ENCODE peak calls at places on chromosomes 1 and 21, in eight cellular contexts. One of them, this sample, is unnamed.

GRCh38 chr1:167522246-167522645 is 3.9 kb upstream of the CD247 start:
- DNase-seq in CD8-positive, alpha-beta memory T cell: no peak
- DNase-seq in skeletal muscle cell: no peak
- DNase-seq in activated CD8-positive, alpha-beta memory T cell treated with anti-CD3 and anti-CD28 coated beads, Interleukin-2, amount 50 U/mL, for 48 hours: no peak
- DNase-seq in tibial artery: no peak
- DNase-seq in GM13977: no peak
- DNase-seq in AG04449: no peak
- DNase-seq in kidney: no peak
- DNase-seq in this sample: no peak

GRCh38 chr1:115705085-115706008 is 63.2 kb downstream of the CASQ2 start:
- DNase-seq in CD8-positive, alpha-beta memory T cell: no peak
- DNase-seq in skeletal muscle cell: peak
- DNase-seq in activated CD8-positive, alpha-beta memory T cell treated with anti-CD3 and anti-CD28 coated beads, Interleukin-2, amount 50 U/mL, for 48 hours: no peak
- DNase-seq in tibial artery: no peak
- DNase-seq in GM13977: no peak
- DNase-seq in AG04449: no peak
- DNase-seq in kidney: no peak
- DNase-seq in this sample: no peak

GRCh38 chr1:164780863-164781262 is 221.9 kb downstream of the PBX1 start:
- DNase-seq in CD8-positive, alpha-beta memory T cell: no peak
- DNase-seq in skeletal muscle cell: peak
- DNase-seq in activated CD8-positive, alpha-beta memory T cell treated with anti-CD3 and anti-CD28 coated beads, Interleukin-2, amount 50 U/mL, for 48 hours: no peak
- DNase-seq in tibial artery: no peak
- DNase-seq in GM13977: no peak
- DNase-seq in AG04449: peak
- DNase-seq in kidney: no peak
- DNase-seq in this sample: no peak

GRCh38 chr1:170731566-170732261 is 67.8 kb downstream of the PRRX1 start:
- DNase-seq in CD8-positive, alpha-beta memory T cell: no peak
- DNase-seq in skeletal muscle cell: no peak
- DNase-seq in activated CD8-positive, alpha-beta memory T cell treated with anti-CD3 and anti-CD28 coated beads, Interleukin-2, amount 50 U/mL, for 48 hours: no peak
- DNase-seq in tibial artery: no peak
- DNase-seq in GM13977: no peak
- DNase-seq in AG04449: no peak
- DNase-seq in kidney: no peak
- DNase-seq in this sample: no peak

GRCh38 chr1:23403038-23403336 is 21.6 kb downstream of the TCEA3 start:
- DNase-seq in CD8-positive, alpha-beta memory T cell: no peak
- DNase-seq in skeletal muscle cell: peak
- DNase-seq in activated CD8-positive, alpha-beta memory T cell treated with anti-CD3 and anti-CD28 coated beads, Interleukin-2, amount 50 U/mL, for 48 hours: no peak
- DNase-seq in tibial artery: no peak
- DNase-seq in GM13977: no peak
- DNase-seq in AG04449: no peak
- DNase-seq in kidney: no peak
- DNase-seq in this sample: no peak

GRCh38 chr1:214537219-214537618 is 14.2 kb downstream of the PTPN14 start:
- DNase-seq in CD8-positive, alpha-beta memory T cell: no peak
- DNase-seq in skeletal muscle cell: no peak
- DNase-seq in activated CD8-positive, alpha-beta memory T cell treated with anti-CD3 and anti-CD28 coated beads, Interleukin-2, amount 50 U/mL, for 48 hours: no peak
- DNase-seq in tibial artery: no peak
- DNase-seq in GM13977: no peak
- DNase-seq in AG04449: no peak
- DNase-seq in kidney: no peak
- DNase-seq in this sample: no peak

GRCh38 chr1:8075511-8076051 is 49.5 kb upstream of the ERRFI1 start:
- DNase-seq in CD8-positive, alpha-beta memory T cell: no peak
- DNase-seq in skeletal muscle cell: no peak
- DNase-seq in activated CD8-positive, alpha-beta memory T cell treated with anti-CD3 and anti-CD28 coated beads, Interleukin-2, amount 50 U/mL, for 48 hours: no peak
- DNase-seq in tibial artery: no peak
- DNase-seq in GM13977: no peak
- DNase-seq in AG04449: no peak
- DNase-seq in kidney: no peak
- DNase-seq in this sample: no peak

GRCh38 chr1:102836991-102837390 is 271.3 kb downstream of the COL11A1 start:
- DNase-seq in CD8-positive, alpha-beta memory T cell: no peak
- DNase-seq in skeletal muscle cell: no peak
- DNase-seq in activated CD8-positive, alpha-beta memory T cell treated with anti-CD3 and anti-CD28 coated beads, Interleukin-2, amount 50 U/mL, for 48 hours: no peak
- DNase-seq in tibial artery: no peak
- DNase-seq in GM13977: no peak
- DNase-seq in AG04449: no peak
- DNase-seq in kidney: no peak
- DNase-seq in this sample: no peak

GRCh38 chr1:65764052-65764451 is 28.6 kb upstream of the PDE4B start:
- DNase-seq in CD8-positive, alpha-beta memory T cell: no peak
- DNase-seq in skeletal muscle cell: no peak
- DNase-seq in activated CD8-positive, alpha-beta memory T cell treated with anti-CD3 and anti-CD28 coated beads, Interleukin-2, amount 50 U/mL, for 48 hours: no peak
- DNase-seq in tibial artery: no peak
- DNase-seq in GM13977: no peak
- DNase-seq in AG04449: no peak
- DNase-seq in kidney: no peak
- DNase-seq in this sample: no peak

GRCh38 chr1:107430540-107431228 is 289.8 kb downstream of the NTNG1 start:
- DNase-seq in CD8-positive, alpha-beta memory T cell: peak
- DNase-seq in skeletal muscle cell: no peak
- DNase-seq in activated CD8-positive, alpha-beta memory T cell treated with anti-CD3 and anti-CD28 coated beads, Interleukin-2, amount 50 U/mL, for 48 hours: no peak
- DNase-seq in tibial artery: no peak
- DNase-seq in GM13977: peak
- DNase-seq in AG04449: no peak
- DNase-seq in kidney: no peak
- DNase-seq in this sample: peak

GRCh38 chr1:12554521-12555305 is 63.3 kb downstream of the DHRS3 start:
- DNase-seq in CD8-positive, alpha-beta memory T cell: no peak
- DNase-seq in skeletal muscle cell: no peak
- DNase-seq in activated CD8-positive, alpha-beta memory T cell treated with anti-CD3 and anti-CD28 coated beads, Interleukin-2, amount 50 U/mL, for 48 hours: no peak
- DNase-seq in tibial artery: peak
- DNase-seq in GM13977: no peak
- DNase-seq in AG04449: no peak
- DNase-seq in kidney: no peak
- DNase-seq in this sample: no peak

GRCh38 chr21:36126621-36127110 is 8.2 kb upstream of the CBR3 start:
- DNase-seq in CD8-positive, alpha-beta memory T cell: no peak
- DNase-seq in skeletal muscle cell: no peak
- DNase-seq in activated CD8-positive, alpha-beta memory T cell treated with anti-CD3 and anti-CD28 coated beads, Interleukin-2, amount 50 U/mL, for 48 hours: peak
- DNase-seq in tibial artery: no peak
- DNase-seq in GM13977: no peak
- DNase-seq in AG04449: no peak
- DNase-seq in kidney: no peak
- DNase-seq in this sample: no peak

GRCh38 chr1:26537951-26538352 is 8.4 kb downstream of the RPS6KA1 start:
- DNase-seq in CD8-positive, alpha-beta memory T cell: no peak
- DNase-seq in skeletal muscle cell: no peak
- DNase-seq in activated CD8-positive, alpha-beta memory T cell treated with anti-CD3 and anti-CD28 coated beads, Interleukin-2, amount 50 U/mL, for 48 hours: no peak
- DNase-seq in tibial artery: no peak
- DNase-seq in GM13977: peak
- DNase-seq in AG04449: no peak
- DNase-seq in kidney: no peak
- DNase-seq in this sample: no peak

GRCh38 chr1:183632087-183632486 is 3.5 kb downstream of the ARPC5 start:
- DNase-seq in CD8-positive, alpha-beta memory T cell: no peak
- DNase-seq in skeletal muscle cell: peak
- DNase-seq in activated CD8-positive, alpha-beta memory T cell treated with anti-CD3 and anti-CD28 coated beads, Interleukin-2, amount 50 U/mL, for 48 hours: no peak
- DNase-seq in tibial artery: no peak
- DNase-seq in GM13977: no peak
- DNase-seq in AG04449: no peak
- DNase-seq in kidney: no peak
- DNase-seq in this sample: no peak

GRCh38 chr1:188763541-188763940 is 1714.1 kb downstream of the BRINP3 start:
- DNase-seq in CD8-positive, alpha-beta memory T cell: no peak
- DNase-seq in skeletal muscle cell: no peak
- DNase-seq in activated CD8-positive, alpha-beta memory T cell treated with anti-CD3 and anti-CD28 coated beads, Interleukin-2, amount 50 U/mL, for 48 hours: no peak
- DNase-seq in tibial artery: no peak
- DNase-seq in GM13977: no peak
- DNase-seq in AG04449: no peak
- DNase-seq in kidney: no peak
- DNase-seq in this sample: no peak

GRCh38 chr1:57422271-57423134 is 1.4 kb downstream of the DAB1 start:
- DNase-seq in CD8-positive, alpha-beta memory T cell: no peak
- DNase-seq in skeletal muscle cell: no peak
- DNase-seq in activated CD8-positive, alpha-beta memory T cell treated with anti-CD3 and anti-CD28 coated beads, Interleukin-2, amount 50 U/mL, for 48 hours: no peak
- DNase-seq in tibial artery: no peak
- DNase-seq in GM13977: peak
- DNase-seq in AG04449: no peak
- DNase-seq in kidney: no peak
- DNase-seq in this sample: no peak

GRCh38 chr1:109615879-109616278 is 3.5 kb downstream of the GNAT2 start:
- DNase-seq in CD8-positive, alpha-beta memory T cell: peak
- DNase-seq in skeletal muscle cell: no peak
- DNase-seq in activated CD8-positive, alpha-beta memory T cell treated with anti-CD3 and anti-CD28 coated beads, Interleukin-2, amount 50 U/mL, for 48 hours: no peak
- DNase-seq in tibial artery: no peak
- DNase-seq in GM13977: peak
- DNase-seq in AG04449: no peak
- DNase-seq in kidney: no peak
- DNase-seq in this sample: no peak

GRCh38 chr1:210527091-210527490 is 198.4 kb downstream of the HHAT start:
- DNase-seq in CD8-positive, alpha-beta memory T cell: no peak
- DNase-seq in skeletal muscle cell: no peak
- DNase-seq in activated CD8-positive, alpha-beta memory T cell treated with anti-CD3 and anti-CD28 coated beads, Interleukin-2, amount 50 U/mL, for 48 hours: no peak
- DNase-seq in tibial artery: no peak
- DNase-seq in GM13977: no peak
- DNase-seq in AG04449: no peak
- DNase-seq in kidney: no peak
- DNase-seq in this sample: no peak

GRCh38 chr21:30282850-30283249 is at the start of gene KRTAP24-1:
- DNase-seq in CD8-positive, alpha-beta memory T cell: no peak
- DNase-seq in skeletal muscle cell: no peak
- DNase-seq in activated CD8-positive, alpha-beta memory T cell treated with anti-CD3 and anti-CD28 coated beads, Interleukin-2, amount 50 U/mL, for 48 hours: no peak
- DNase-seq in tibial artery: no peak
- DNase-seq in GM13977: no peak
- DNase-seq in AG04449: no peak
- DNase-seq in kidney: no peak
- DNase-seq in this sample: no peak

GRCh38 chr1:167797005-167797404 is 75.2 kb downstream of the MPZL1 start:
- DNase-seq in CD8-positive, alpha-beta memory T cell: no peak
- DNase-seq in skeletal muscle cell: peak
- DNase-seq in activated CD8-positive, alpha-beta memory T cell treated with anti-CD3 and anti-CD28 coated beads, Interleukin-2, amount 50 U/mL, for 48 hours: no peak
- DNase-seq in tibial artery: peak
- DNase-seq in GM13977: no peak
- DNase-seq in AG04449: peak
- DNase-seq in kidney: peak
- DNase-seq in this sample: no peak

GRCh38 chr1:212124891-212125582 is 89.5 kb downstream of the DTL start:
- DNase-seq in CD8-positive, alpha-beta memory T cell: no peak
- DNase-seq in skeletal muscle cell: no peak
- DNase-seq in activated CD8-positive, alpha-beta memory T cell treated with anti-CD3 and anti-CD28 coated beads, Interleukin-2, amount 50 U/mL, for 48 hours: no peak
- DNase-seq in tibial artery: no peak
- DNase-seq in GM13977: no peak
- DNase-seq in AG04449: no peak
- DNase-seq in kidney: no peak
- DNase-seq in this sample: no peak

GRCh38 chr1:181216571-181216994 is 128.1 kb downstream of the IER5 start:
- DNase-seq in CD8-positive, alpha-beta memory T cell: no peak
- DNase-seq in skeletal muscle cell: no peak
- DNase-seq in activated CD8-positive, alpha-beta memory T cell treated with anti-CD3 and anti-CD28 coated beads, Interleukin-2, amount 50 U/mL, for 48 hours: no peak
- DNase-seq in tibial artery: no peak
- DNase-seq in GM13977: no peak
- DNase-seq in AG04449: no peak
- DNase-seq in kidney: no peak
- DNase-seq in this sample: no peak

GRCh38 chr1:96820111-96820510 is 98.5 kb downstream of the PTBP2 start:
- DNase-seq in CD8-positive, alpha-beta memory T cell: no peak
- DNase-seq in skeletal muscle cell: no peak
- DNase-seq in activated CD8-positive, alpha-beta memory T cell treated with anti-CD3 and anti-CD28 coated beads, Interleukin-2, amount 50 U/mL, for 48 hours: no peak
- DNase-seq in tibial artery: no peak
- DNase-seq in GM13977: no peak
- DNase-seq in AG04449: no peak
- DNase-seq in kidney: no peak
- DNase-seq in this sample: no peak

GRCh38 chr1:24535021-24535424 is 20.9 kb upstream of the NCMAP start:
- DNase-seq in CD8-positive, alpha-beta memory T cell: peak
- DNase-seq in skeletal muscle cell: no peak
- DNase-seq in activated CD8-positive, alpha-beta memory T cell treated with anti-CD3 and anti-CD28 coated beads, Interleukin-2, amount 50 U/mL, for 48 hours: peak
- DNase-seq in tibial artery: no peak
- DNase-seq in GM13977: peak
- DNase-seq in AG04449: no peak
- DNase-seq in kidney: no peak
- DNase-seq in this sample: no peak

GRCh38 chr1:19477284-19478240 is 7.8 kb downstream of the CAPZB start:
- DNase-seq in CD8-positive, alpha-beta memory T cell: peak
- DNase-seq in skeletal muscle cell: no peak
- DNase-seq in activated CD8-positive, alpha-beta memory T cell treated with anti-CD3 and anti-CD28 coated beads, Interleukin-2, amount 50 U/mL, for 48 hours: peak
- DNase-seq in tibial artery: no peak
- DNase-seq in GM13977: peak
- DNase-seq in AG04449: no peak
- DNase-seq in kidney: no peak
- DNase-seq in this sample: peak

GRCh38 chr21:27026501-27026900 is 59.6 kb upstream of the ADAMTS5 start:
- DNase-seq in CD8-positive, alpha-beta memory T cell: no peak
- DNase-seq in skeletal muscle cell: no peak
- DNase-seq in activated CD8-positive, alpha-beta memory T cell treated with anti-CD3 and anti-CD28 coated beads, Interleukin-2, amount 50 U/mL, for 48 hours: no peak
- DNase-seq in tibial artery: no peak
- DNase-seq in GM13977: no peak
- DNase-seq in AG04449: no peak
- DNase-seq in kidney: no peak
- DNase-seq in this sample: no peak

GRCh38 chr1:207319207-207319606 is 2.3 kb upstream of the CD55 start:
- DNase-seq in CD8-positive, alpha-beta memory T cell: no peak
- DNase-seq in skeletal muscle cell: no peak
- DNase-seq in activated CD8-positive, alpha-beta memory T cell treated with anti-CD3 and anti-CD28 coated beads, Interleukin-2, amount 50 U/mL, for 48 hours: no peak
- DNase-seq in tibial artery: no peak
- DNase-seq in GM13977: no peak
- DNase-seq in AG04449: no peak
- DNase-seq in kidney: no peak
- DNase-seq in this sample: no peak

GRCh38 chr1:192763756-192764155 is 45.1 kb upstream of the RGS2 start:
- DNase-seq in CD8-positive, alpha-beta memory T cell: no peak
- DNase-seq in skeletal muscle cell: no peak
- DNase-seq in activated CD8-positive, alpha-beta memory T cell treated with anti-CD3 and anti-CD28 coated beads, Interleukin-2, amount 50 U/mL, for 48 hours: no peak
- DNase-seq in tibial artery: no peak
- DNase-seq in GM13977: no peak
- DNase-seq in AG04449: peak
- DNase-seq in kidney: no peak
- DNase-seq in this sample: no peak

GRCh38 chr1:113660053-113660452 is 99.2 kb downstream of the PHTF1 start:
- DNase-seq in CD8-positive, alpha-beta memory T cell: no peak
- DNase-seq in skeletal muscle cell: no peak
- DNase-seq in activated CD8-positive, alpha-beta memory T cell treated with anti-CD3 and anti-CD28 coated beads, Interleukin-2, amount 50 U/mL, for 48 hours: no peak
- DNase-seq in tibial artery: no peak
- DNase-seq in GM13977: no peak
- DNase-seq in AG04449: no peak
- DNase-seq in kidney: no peak
- DNase-seq in this sample: no peak

GRCh38 chr1:161119379-161120061 is 1.6 kb downstream of the NIT1 start:
- DNase-seq in CD8-positive, alpha-beta memory T cell: peak
- DNase-seq in skeletal muscle cell: peak
- DNase-seq in activated CD8-positive, alpha-beta memory T cell treated with anti-CD3 and anti-CD28 coated beads, Interleukin-2, amount 50 U/mL, for 48 hours: peak
- DNase-seq in tibial artery: no peak
- DNase-seq in GM13977: peak
- DNase-seq in AG04449: no peak
- DNase-seq in kidney: no peak
- DNase-seq in this sample: no peak

GRCh38 chr1:80171101-80171500 is 1164.6 kb upstream of the ADGRL4 start:
- DNase-seq in CD8-positive, alpha-beta memory T cell: no peak
- DNase-seq in skeletal muscle cell: peak
- DNase-seq in activated CD8-positive, alpha-beta memory T cell treated with anti-CD3 and anti-CD28 coated beads, Interleukin-2, amount 50 U/mL, for 48 hours: no peak
- DNase-seq in tibial artery: no peak
- DNase-seq in GM13977: no peak
- DNase-seq in AG04449: no peak
- DNase-seq in kidney: no peak
- DNase-seq in this sample: no peak

GRCh38 chr1:81725823-81726222 is 74.9 kb upstream of the ADGRL2 start:
- DNase-seq in CD8-positive, alpha-beta memory T cell: no peak
- DNase-seq in skeletal muscle cell: no peak
- DNase-seq in activated CD8-positive, alpha-beta memory T cell treated with anti-CD3 and anti-CD28 coated beads, Interleukin-2, amount 50 U/mL, for 48 hours: no peak
- DNase-seq in tibial artery: no peak
- DNase-seq in GM13977: no peak
- DNase-seq in AG04449: no peak
- DNase-seq in kidney: no peak
- DNase-seq in this sample: no peak

GRCh38 chr21:46322351-46323226 is 1.1 kb downstream of the C21orf58 start:
- DNase-seq in CD8-positive, alpha-beta memory T cell: no peak
- DNase-seq in skeletal muscle cell: no peak
- DNase-seq in activated CD8-positive, alpha-beta memory T cell treated with anti-CD3 and anti-CD28 coated beads, Interleukin-2, amount 50 U/mL, for 48 hours: peak
- DNase-seq in tibial artery: no peak
- DNase-seq in GM13977: no peak
- DNase-seq in AG04449: no peak
- DNase-seq in kidney: no peak
- DNase-seq in this sample: no peak

GRCh38 chr1:48661726-48662483 is 114.8 kb downstream of the BEND5 start:
- DNase-seq in CD8-positive, alpha-beta memory T cell: no peak
- DNase-seq in skeletal muscle cell: no peak
- DNase-seq in activated CD8-positive, alpha-beta memory T cell treated with anti-CD3 and anti-CD28 coated beads, Interleukin-2, amount 50 U/mL, for 48 hours: no peak
- DNase-seq in tibial artery: no peak
- DNase-seq in GM13977: no peak
- DNase-seq in AG04449: no peak
- DNase-seq in kidney: no peak
- DNase-seq in this sample: no peak